ENCODE peak calls at places on chromosomes 4 and X, in seven cellular contexts. S is spleen, M is hepatocyte, W is esophagus muscularis mucosa, L is suprapubic skin, N is neuronal stem cell, B is lower lobe of right lung. X is an unnamed sample. For H3K4me1, the result is how much of the 10 kb centered on the place peaks cover.

GRCh38 chr4:179196511-179196910 is 1754.3 kb upstream of the AGA start:
- DNase-seq in N (no peak), L (no peak), M (no peak), S (no peak), W (no peak), B (no peak), X (no peak)

GRCh38 chr4:134470544-134470943 is 269.0 kb upstream of the PABPC4L start:
- DNase-seq in B (no peak), M (peak), S (no peak), N (no peak), L (no peak), W (no peak), X (no peak)

GRCh38 chr4:821631-822030 is 4.3 kb downstream of the CPLX1 start:
- DNase-seq in L (no peak), B (no peak), W (no peak), S (no peak), M (no peak), N (no peak), X (peak)

GRCh38 chr4:22237846-22238513 is 277.9 kb downstream of the ADGRA3 start:
- DNase-seq in W (no peak), B (no peak), L (no peak), N (no peak), S (no peak), M (peak), X (no peak)

GRCh38 chrX:152204919-152205318 is 66.5 kb upstream of the MAGEA10 start:
- DNase-seq in S (no peak), L (no peak), M (no peak), N (no peak), B (no peak), W (no peak), X (no peak)

GRCh38 chr4:7967063-7967440 is 27.4 kb upstream of the AFAP1 start:
- DNase-seq in L (no peak), S (no peak), W (no peak), N (no peak), B (no peak), M (no peak), X (no peak)

GRCh38 chr4:127997534-127998388 is 32.6 kb downstream of the ABHD18 start:
- DNase-seq in S (no peak), M (no peak), W (no peak), L (no peak), B (no peak), N (no peak), X (no peak)

GRCh38 chr4:142265946-142266345 is 580.2 kb downstream of the INPP4B start:
- DNase-seq in M (no peak), N (no peak), W (no peak), B (no peak), S (no peak), L (no peak), X (no peak)

GRCh38 chr4:179989975-179990374 is 2253.2 kb upstream of the TENM3 start:
- DNase-seq in L (no peak), W (no peak), S (no peak), B (no peak), N (no peak), M (no peak), X (no peak)

GRCh38 chr4:121784975-121785374 is 16.1 kb upstream of the EXOSC9 start:
- DNase-seq in N (no peak), B (no peak), W (no peak), S (no peak), L (no peak), M (no peak), X (peak)

GRCh38 chr4:177405508-177405907 is 36.7 kb downstream of the AGA start:
- DNase-seq in B (no peak), W (no peak), L (no peak), M (no peak), N (no peak), S (no peak), X (no peak)

GRCh38 chr4:48774760-48775398 is 5.2 kb downstream of the FRYL start:
- DNase-seq in S (no peak), B (no peak), L (no peak), M (no peak), W (no peak), N (no peak), X (no peak)

GRCh38 chr4:48779095-48779997 is 733 bp downstream of the FRYL start:
- DNase-seq in M (peak), S (peak), W (no peak), B (peak), N (peak), L (peak), X (peak)

GRCh38 chr4:48778431-48779094 is 1.5 kb downstream of the FRYL start:
- DNase-seq in W (no peak), B (no peak), M (no peak), L (no peak), S (no peak), N (no peak), X (no peak)

GRCh38 chr4:48779998-48780866 is at the start of gene FRYL:
- DNase-seq in N (peak), S (peak), M (peak), W (peak), L (peak), B (peak), X (peak)

DNA sequence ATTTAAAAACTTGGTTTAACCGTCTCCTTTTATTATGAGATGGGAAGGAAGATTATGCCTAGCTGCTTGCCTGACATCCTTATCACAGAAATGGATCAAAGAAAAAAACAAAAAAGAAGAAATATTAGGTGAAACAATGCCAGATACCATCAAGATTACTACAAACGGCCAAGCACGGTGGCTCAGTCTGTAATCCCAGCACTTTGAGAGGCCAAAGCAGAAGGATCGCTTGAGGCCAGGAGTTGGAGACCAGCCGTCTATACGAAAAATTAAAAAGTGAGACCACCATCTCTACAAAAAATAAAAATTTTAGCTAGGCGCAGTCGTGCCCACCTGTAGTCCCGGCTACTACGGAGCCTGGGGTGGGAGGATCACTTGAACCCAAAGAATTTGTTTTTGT is 2.3 kb downstream of the FRYL start:
- DNase-seq in B (no peak), N (no peak), W (no peak), M (no peak), L (no peak), S (no peak), X (no peak)
- H3K27ac ChIP-seq in B (peak), N (no peak), W (peak), M (peak), L (peak), S (no peak), X (peak)

DNA sequence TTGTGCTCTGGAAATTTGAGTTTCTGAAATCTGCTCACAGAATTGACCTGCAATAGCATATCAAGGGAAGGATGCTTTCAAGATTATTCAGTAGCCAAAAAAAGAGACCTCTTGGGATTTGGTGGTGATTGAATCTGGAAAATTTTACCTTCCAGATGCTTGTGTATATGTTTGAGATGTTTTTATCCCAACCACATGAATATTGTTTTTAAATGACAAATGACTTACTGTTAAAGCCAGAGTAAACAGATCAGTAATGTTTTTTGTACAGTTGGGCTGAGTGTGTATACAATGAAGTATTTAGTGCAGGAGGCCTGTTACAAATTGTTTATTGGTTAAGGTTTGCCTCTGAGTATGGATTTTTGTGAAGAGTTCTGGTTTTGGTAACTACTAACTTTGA is 126.5 kb downstream of the CBR4 start:
- DNase-seq in N (no peak), S (no peak), L (no peak), W (no peak), M (no peak), B (no peak), X (no peak)
- H3K4me1 ChIP-seq in N (under half), S (under half), L (half or more), W (half or more), M (under half), B (half or more), X (under half)

DNA sequence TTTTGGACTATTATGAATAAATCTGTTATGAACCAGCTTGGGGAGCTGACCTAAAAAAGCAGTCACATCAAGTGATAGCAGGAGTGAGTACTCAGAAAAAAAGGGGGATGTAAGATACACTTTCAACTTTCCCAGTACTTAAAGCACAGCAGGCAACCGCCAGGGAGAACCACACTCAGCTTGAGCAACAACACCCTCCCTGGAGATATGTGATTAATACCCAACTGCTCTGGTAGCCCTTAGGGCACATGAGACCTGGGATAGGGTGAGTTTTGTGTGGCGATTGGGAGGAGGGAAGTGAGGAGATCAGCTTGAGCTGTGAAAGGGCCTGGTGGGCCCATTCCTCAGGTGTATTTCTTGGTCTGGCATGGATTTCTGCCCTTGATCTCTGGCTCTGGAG is 220.3 kb upstream of the SFRP2 start:
- DNase-seq in B (no peak), S (no peak), W (no peak), M (no peak), N (no peak), L (no peak), X (no peak)
- H3K27ac ChIP-seq in B (no peak), S (no peak), W (peak), M (no peak), N (no peak), L (no peak), X (no peak)

GRCh38 chr4:82754546-82755165 is 43.9 kb downstream of the SCD5 start:
- DNase-seq in L (no peak), S (peak), W (no peak), N (no peak), M (no peak), B (no peak), X (no peak)
- H3K4me1 ChIP-seq in L (under half), S (under half), W (under half), N (under half), M (under half), B (under half), X (under half)

GRCh38 chr4:40132816-40133215 is 64.0 kb upstream of the RHOH start:
- DNase-seq in W (no peak), M (no peak), N (no peak), B (no peak), L (no peak), S (no peak), X (no peak)
- H3K27ac ChIP-seq in W (no peak), M (no peak), N (no peak), B (no peak), L (no peak), S (no peak), X (no peak)

GRCh38 chr4:54063224-54063623 is 1.2 kb downstream of the CHIC2 start:
- DNase-seq in S (no peak), M (no peak), L (no peak), N (no peak), W (no peak), B (no peak), X (no peak)

GRCh38 chr4:54062392-54062791 is 2.0 kb downstream of the CHIC2 start:
- DNase-seq in S (no peak), W (no peak), L (no peak), B (no peak), M (no peak), N (no peak), X (no peak)

GRCh38 chr4:54061873-54062272 is 2.5 kb downstream of the CHIC2 start:
- DNase-seq in N (no peak), B (no peak), M (no peak), W (no peak), L (no peak), S (no peak), X (no peak)

GRCh38 chr4:54063737-54064316 is 578 bp downstream of the CHIC2 start:
- DNase-seq in W (no peak), L (peak), S (peak), M (peak), N (peak), B (peak), X (no peak)

DNA sequence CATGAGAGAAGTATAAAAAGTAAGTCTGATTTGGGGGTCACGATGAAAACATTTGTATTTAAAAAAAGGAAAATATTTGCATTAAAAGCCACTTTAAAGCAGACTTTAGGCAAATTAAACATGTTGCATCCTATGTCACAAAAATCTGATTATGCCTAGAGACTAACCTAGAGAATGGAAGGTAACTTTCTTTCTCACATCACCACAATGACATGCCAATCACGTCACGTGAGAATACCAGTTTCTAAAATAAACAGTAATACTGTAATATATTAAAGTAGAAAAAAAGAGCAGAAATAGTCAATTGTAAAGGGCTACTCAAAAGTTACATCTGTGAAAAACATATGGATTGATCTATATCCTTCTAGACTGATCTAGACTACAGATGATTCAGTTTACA is 3.3 kb downstream of the CHIC2 start:
- DNase-seq in S (no peak), L (no peak), N (no peak), B (no peak), M (no peak), W (no peak), X (no peak)
- H3K4me1 ChIP-seq in S (half or more), L (half or more), N (under half), B (half or more), M (under half), W (half or more), X (under half)

X was measured in RWPE2.